ENCODE peak calls at places on chromosomes 5 and 9, in seven cellular contexts. J is dermis blood vessel endothelial cell; A is LoVo; H is HCT116; P is CD8-positive, alpha-beta memory T cell; U is amygdala; C is M059J. I is an unnamed sample.

GRCh38 chr5:153629027-153629426 is 138.6 kb downstream of the GRIA1 start:
- DNase-seq in P (no peak), J (peak; percentile 78), A (peak; percentile 19), H (peak; percentile 26), U (no peak), C (peak; percentile 98), I (peak; percentile 18)

GRCh38 chr5:124675921-124676846 is 70.3 kb downstream of the ZNF608 start:
- DNase-seq in H (no peak), P (no peak), C (no peak), A (no peak), U (no peak), J (no peak), I (no peak)

GRCh38 chr9:91954841-91955471 is 4.9 kb upstream of the ROR2 start:
- DNase-seq in U (no peak), J (peak; percentile 49), A (peak; percentile 53), C (peak; percentile 67), H (peak; percentile 54), P (no peak), I (peak; percentile 58)

GRCh38 chr9:257957-258356 is 43.3 kb downstream of the DOCK8 start:
- DNase-seq in C (no peak), A (no peak), P (no peak), U (no peak), J (no peak), H (no peak), I (no peak)

GRCh38 chr9:84404095-84404686 is 63.6 kb upstream of the SLC28A3 start:
- DNase-seq in H (peak; percentile 8), P (no peak), J (peak; percentile 46), A (no peak), U (no peak), C (peak; percentile 15), I (no peak)

GRCh38 chr9:36306481-36307306 is 48.4 kb upstream of the GNE start:
- DNase-seq in A (peak; percentile 48), P (no peak), H (no peak), C (peak; percentile 34), U (no peak), J (peak; percentile 39), I (no peak)

GRCh38 chr9:96417610-96418073 is 528 bp downstream of the ZNF367 start:
- DNase-seq in H (no peak), J (no peak), U (no peak), P (no peak), C (peak; percentile 39), A (no peak), I (no peak)

GRCh38 chr9:129307227-129307970 is 129.3 kb upstream of the IER5L start:
- DNase-seq in C (no peak), U (no peak), A (no peak), J (no peak), H (no peak), P (no peak), I (no peak)

GRCh38 chr9:130856474-130856873 is 21.4 kb downstream of the ABL1 start:
- DNase-seq in H (no peak), J (no peak), A (no peak), P (no peak), U (no peak), C (no peak), I (no peak)

GRCh38 chr5:137641148-137641547 is 94.7 kb downstream of the KLHL3 start:
- DNase-seq in P (no peak), H (no peak), U (no peak), A (no peak), C (no peak), J (no peak), I (no peak)

GRCh38 chr9:83238871-83239624 is 176.1 kb upstream of the RASEF start:
- DNase-seq in P (no peak), A (no peak), H (no peak), J (peak; percentile 10), C (peak; percentile 42), U (no peak), I (peak; percentile 44)

GRCh38 chr5:16051246-16051645 is 128.3 kb downstream of the MARCHF11 start:
- DNase-seq in H (no peak), P (no peak), A (no peak), J (no peak), C (peak; percentile 87), U (no peak), I (no peak)

GRCh38 chr9:92763721-92764380 is 782 bp downstream of the BICD2 start:
- DNase-seq in A (no peak), H (no peak), U (no peak), J (peak; percentile 50), C (peak; percentile 15), P (no peak), I (no peak)

GRCh38 chr9:33787839-33788238 is 7.5 kb upstream of the PRSS3 start:
- DNase-seq in C (no peak), P (no peak), H (no peak), J (no peak), A (no peak), U (no peak), I (no peak)

GRCh38 chr5:113705657-113706056 is 192.2 kb downstream of the YTHDC2 start:
- DNase-seq in U (no peak), H (no peak), P (no peak), A (no peak), J (no peak), C (no peak), I (no peak)

GRCh38 chr9:114666841-114667240 is 9.2 kb upstream of the TEX53 start:
- DNase-seq in A (no peak), C (no peak), J (no peak), U (no peak), H (no peak), P (no peak), I (no peak)

GRCh38 chr9:130663258-130664171 is 879 bp upstream of the PRDM12 start:
- DNase-seq in H (no peak), U (no peak), C (peak; percentile 22), A (no peak), P (no peak), J (no peak), I (no peak)

GRCh38 chr5:135069016-135069770 is 35.2 kb upstream of the PITX1 start:
- DNase-seq in H (no peak), J (no peak), U (no peak), P (no peak), C (no peak), A (no peak), I (no peak)

GRCh38 chr9:92962303-92962649 is 15.0 kb downstream of the FGD3 start:
- DNase-seq in H (no peak), J (no peak), C (no peak), P (no peak), A (no peak), U (no peak), I (no peak)

GRCh38 chr9:134391319-134392231 is 65.3 kb downstream of the RXRA start:
- DNase-seq in P (peak; percentile 76), C (no peak), A (no peak), U (no peak), J (no peak), H (no peak), I (no peak)

GRCh38 chr5:172821340-172821985 is 12.6 kb upstream of the ERGIC1 start:
- DNase-seq in J (no peak), H (no peak), C (no peak), P (no peak), A (no peak), U (no peak), I (no peak)

GRCh38 chr5:36017004-36017403 is 25.8 kb upstream of the UGT3A1 start:
- DNase-seq in U (no peak), P (no peak), J (no peak), C (no peak), A (no peak), H (no peak), I (no peak)

GRCh38 chr5:464446-464842 is 21.5 kb downstream of the EXOC3 start:
- DNase-seq in P (no peak), H (no peak), U (no peak), C (no peak), A (no peak), J (no peak), I (no peak)

GRCh38 chr5:137022725-137023124 is 476.4 kb downstream of the SPOCK1 start:
- DNase-seq in U (no peak), A (no peak), H (no peak), J (no peak), P (no peak), C (peak; percentile 28), I (no peak)

GRCh38 chr5:56669534-56670483 is 145.5 kb upstream of the MAP3K1 start:
- DNase-seq in J (no peak), A (no peak), P (no peak), C (peak; percentile 56), U (no peak), H (no peak), I (no peak)

GRCh38 chr5:38845555-38846378 is at the start of gene OSMR:
- DNase-seq in P (no peak), J (peak; percentile 94), U (no peak), C (peak; percentile 92), H (peak; percentile 78), A (no peak), I (peak; percentile 94)

GRCh38 chr9:35518981-35519679 is 29.2 kb downstream of the RUSC2 start:
- DNase-seq in H (no peak), U (no peak), C (peak; percentile 88), P (no peak), A (no peak), J (peak; percentile 60), I (no peak)

GRCh38 chr5:54254482-54255198 is 55.7 kb downstream of the ARL15 start:
- DNase-seq in A (no peak), H (no peak), C (peak; percentile 14), U (no peak), J (peak; percentile 63), P (no peak), I (no peak)

GRCh38 chr5:163910226-163910625 is 404.8 kb downstream of the MAT2B start:
- DNase-seq in U (no peak), P (no peak), J (no peak), H (no peak), A (no peak), C (peak; percentile 47), I (no peak)

GRCh38 chr5:91219803-91220371 is 163.2 kb downstream of the ARRDC3 start:
- DNase-seq in J (peak; percentile 81), H (peak; percentile 26), A (no peak), P (peak; percentile 11), U (no peak), C (peak; percentile 51), I (peak; percentile 16)

GRCh38 chr9:16726023-16726422 is 144.4 kb downstream of the BNC2 start:
- DNase-seq in A (no peak), U (no peak), H (no peak), C (peak; percentile 68), P (no peak), J (peak; percentile 70), I (no peak)